ENCODE peak calls at places on chromosomes 6 and 20, in nine cellular contexts. Y is activated CD4-positive, alpha-beta T cell treated with anti-CD3 and anti-CD28 coated beads, Interleukin-2, amount 10 ng/mL, durations not matched to agents 24 days and 14 days; G is T-helper 2 cell; W is heart right ventricle; A is stimulated activated naive B cell treated with anti-CD40 and anti-IgM and Interleukin-4, amounts not matched to agents 10 μg/mL and 1 μg/mL and 100 μg/mL, for 72 hours; C is activated naive CD8-positive, alpha-beta T cell treated with anti-CD3 and anti-CD28 coated beads, Interleukin-2, amount 10 ng/mL, durations not matched to agents 7 days and 5 days; V is OCI-LY7; O is stimulated activated CD8-positive, alpha-beta memory T cell treated with anti-CD3 and anti-CD28 coated beads, Interleukin-7, amount 100 ng/mL, for 4 hours; M is lung microvascular endothelial cell. E is an unnamed sample.

GRCh38 chr20:35823937-35824336 is 52.1 kb downstream of the PHF20 start:
- DNase-seq in W (no peak), G (no peak), C (no peak), M (no peak), O (no peak), Y (no peak), V (no peak), A (no peak), E (no peak)

GRCh38 chr6:99521557-99522286 is 6.5 kb upstream of the USP45 start:
- DNase-seq in M (peak), G (no peak), O (no peak), C (no peak), Y (no peak), V (no peak), A (no peak), W (no peak), E (no peak)

GRCh38 chr6:41061196-41061726 is 8.3 kb downstream of the APOBEC2 start:
- DNase-seq in M (peak), C (no peak), O (no peak), W (no peak), Y (no peak), G (no peak), A (no peak), V (no peak), E (no peak)

GRCh38 chr6:156563710-156564109 is 213.5 kb upstream of the ARID1B start:
- DNase-seq in Y (peak), A (no peak), M (no peak), W (no peak), C (no peak), G (no peak), O (no peak), V (peak), E (no peak)

GRCh38 chr20:55576981-55577380 is 428.3 kb downstream of the CBLN4 start:
- DNase-seq in C (no peak), A (no peak), M (no peak), Y (no peak), O (no peak), G (no peak), W (no peak), V (no peak), E (no peak)

GRCh38 chr6:29553268-29554057 is 6.1 kb downstream of the UBD start:
- DNase-seq in W (peak), O (no peak), A (peak), V (no peak), Y (peak), G (no peak), C (peak), M (peak), E (peak)

GRCh38 chr6:25295651-25296050 is 16.5 kb downstream of the CARMIL1 start:
- DNase-seq in V (no peak), G (no peak), M (no peak), W (no peak), O (no peak), A (no peak), C (no peak), Y (no peak), E (no peak)

GRCh38 chr6:150667977-150668716 is 68.5 kb downstream of the PLEKHG1 start:
- DNase-seq in C (no peak), M (peak), A (no peak), Y (no peak), O (no peak), V (no peak), W (peak), G (no peak), E (no peak)

GRCh38 chr20:31517373-31517772 is 3.1 kb downstream of the HM13 start:
- DNase-seq in A (no peak), G (no peak), M (peak), Y (peak), C (no peak), V (no peak), O (no peak), W (peak), E (no peak)

GRCh38 chr6:68025764-68026163 is 609.3 kb upstream of the ADGRB3 start:
- DNase-seq in G (no peak), V (no peak), A (no peak), W (no peak), Y (no peak), O (no peak), C (no peak), M (no peak), E (no peak)

GRCh38 chr20:47776639-47777038 is 8.6 kb downstream of the SULF2 start:
- DNase-seq in Y (no peak), M (no peak), C (no peak), G (no peak), W (no peak), V (no peak), O (no peak), A (no peak), E (no peak)

GRCh38 chr6:158321960-158322359 is 9.7 kb downstream of the TULP4 start:
- DNase-seq in W (no peak), O (no peak), Y (no peak), V (no peak), C (no peak), G (no peak), A (no peak), M (peak), E (no peak)

GRCh38 chr20:32464401-32465091 is 106.4 kb downstream of the ASXL1 start:
- DNase-seq in O (no peak), Y (no peak), M (no peak), A (no peak), V (no peak), W (no peak), G (no peak), C (no peak), E (no peak)

GRCh38 chr6:139778688-139779087 is 404.2 kb upstream of the CITED2 start:
- DNase-seq in W (peak), G (no peak), M (peak), O (no peak), Y (no peak), C (no peak), V (no peak), A (no peak), E (no peak)

GRCh38 chr6:105326216-105326615 is 76.7 kb downstream of the PREP start:
- DNase-seq in M (no peak), V (no peak), O (no peak), W (no peak), A (no peak), Y (no peak), C (no peak), G (no peak), E (no peak)

GRCh38 chr6:158654960-158655485 is 5.2 kb downstream of the SYTL3 start:
- DNase-seq in O (no peak), M (peak), C (no peak), W (no peak), A (no peak), Y (peak), G (no peak), V (no peak), E (no peak)

GRCh38 chr6:106574729-106575458 is 54.4 kb downstream of the RTN4IP1 start:
- DNase-seq in C (no peak), V (no peak), G (no peak), O (no peak), A (no peak), W (no peak), M (peak), Y (no peak), E (no peak)

GRCh38 chr6:37239950-37240713 is 17.4 kb upstream of the TBC1D22B start:
- DNase-seq in C (peak), M (peak), W (peak), O (peak), A (peak), G (no peak), Y (peak), V (peak), E (peak)

GRCh38 chr6:89564752-89565427 is 73.7 kb downstream of the LYRM2 start:
- DNase-seq in V (no peak), C (no peak), O (no peak), G (no peak), W (no peak), M (no peak), A (no peak), Y (no peak), E (no peak)

GRCh38 chr20:42706762-42707161 is 482.9 kb downstream of the PTPRT start:
- DNase-seq in A (no peak), O (no peak), G (no peak), V (no peak), Y (no peak), W (no peak), M (no peak), C (no peak), E (no peak)

GRCh38 chr6:30091577-30092381 is 16.2 kb upstream of the RNF39 start:
- DNase-seq in M (peak), G (no peak), Y (no peak), C (no peak), O (no peak), A (no peak), V (no peak), W (no peak), E (no peak)

GRCh38 chr20:50312682-50313187 is 122.1 kb downstream of the CEBPB start:
- DNase-seq in A (no peak), Y (no peak), V (no peak), M (peak), G (no peak), C (no peak), W (peak), O (no peak), E (no peak)

GRCh38 chr20:62359491-62360121 is 7.5 kb downstream of the LAMA5 start:
- DNase-seq in V (no peak), Y (no peak), M (peak), W (peak), G (no peak), C (no peak), A (no peak), O (no peak), E (no peak)

GRCh38 chr6:138292482-138292881 is 74.2 kb upstream of the PBOV1 start:
- DNase-seq in C (no peak), V (no peak), G (no peak), M (no peak), O (no peak), W (no peak), A (no peak), Y (no peak), E (no peak)